ENCODE peak calls at places on chromosomes 5 and 9, in five cellular contexts. H, P, Y, N and D are unnamed samples. For H3K27me3, the result is how much of the 10 kb centered on the place peaks cover.

GRCh38 chr5:152505442-152506042 is 100.5 kb upstream of the NMUR2 start:
- DNase-seq in P (no peak), N (no peak), Y (peak), H (peak), D (peak)

GRCh38 chr5:11619339-11620028 is 284.8 kb downstream of the CTNND2 start:
- DNase-seq in Y (no peak), P (no peak), N (no peak), H (no peak), D (no peak)

GRCh38 chr5:150469718-150470470 is 20.4 kb upstream of the RPS14 start:
- DNase-seq in Y (peak), H (no peak), P (no peak), N (no peak), D (peak)

GRCh38 chr5:158431369-158432029 is 572.6 kb upstream of the CLINT1 start:
- DNase-seq in H (no peak), P (no peak), N (no peak), Y (peak), D (no peak)

GRCh38 chr9:117300686-117301085 is 114.2 kb downstream of the ASTN2 start:
- DNase-seq in Y (no peak), P (no peak), H (no peak), N (no peak), D (no peak)

GRCh38 chr9:16213781-16214515 is 656.5 kb downstream of the BNC2 start:
- DNase-seq in P (peak), Y (peak), N (no peak), H (peak), D (peak)

GRCh38 chr5:173789031-173789920 is 98.9 kb upstream of the CPEB4 start:
- DNase-seq in N (peak), Y (peak), H (peak), P (no peak), D (peak)

GRCh38 chr5:142171270-142171669 is 62.7 kb downstream of the NDFIP1 start:
- DNase-seq in H (no peak), Y (no peak), P (no peak), N (no peak), D (no peak)

GRCh38 chr9:114324492-114324891 is 1.6 kb downstream of the ORM1 start:
- DNase-seq in Y (no peak), P (no peak), N (no peak), H (no peak), D (no peak)

GRCh38 chr5:142866563-142867275 is 96.5 kb downstream of the ARHGAP26 start:
- DNase-seq in H (peak), Y (peak), N (no peak), P (no peak), D (no peak)

GRCh38 chr9:28120241-28121025 is 547.2 kb upstream of the C9orf72 start:
- DNase-seq in Y (no peak), P (no peak), H (no peak), N (no peak), D (no peak)

GRCh38 chr9:94135222-94135621 is 51.0 kb downstream of the PTPDC1 start:
- DNase-seq in Y (peak), H (no peak), N (no peak), P (no peak), D (no peak)

GRCh38 chr5:160129841-160130240 is 10.6 kb upstream of the PWWP2A start:
- DNase-seq in H (no peak), N (no peak), Y (no peak), P (no peak), D (peak)

GRCh38 chr9:33250458-33250995 is 10.6 kb downstream of the SPINK4 start:
- DNase-seq in N (no peak), Y (peak), H (no peak), P (no peak), D (peak)

GRCh38 chr5:35117960-35118359 is 70.2 kb upstream of the AGXT2 start:
- DNase-seq in H (no peak), N (no peak), Y (peak), P (no peak), D (peak)

GRCh38 chr9:125110464-125110863 is 32.9 kb downstream of the SCAI start:
- DNase-seq in P (no peak), N (no peak), H (no peak), Y (no peak), D (no peak)

GRCh38 chr5:134289509-134290113 is 63.7 kb upstream of the PPP2CA start:
- DNase-seq in H (peak), Y (peak), N (no peak), P (no peak), D (peak)

GRCh38 chr5:150126921-150127265 is 28.8 kb downstream of the PDGFRB start:
- DNase-seq in H (no peak), P (no peak), N (no peak), Y (no peak), D (no peak)

GRCh38 chr9:69671291-69671903 is 774 bp downstream of the APBA1 start:
- DNase-seq in H (peak), P (no peak), Y (no peak), N (no peak), D (no peak)

GRCh38 chr5:123035320-123035949 is 1.1 kb downstream of the PPIC start:
- DNase-seq in N (peak), P (peak), Y (peak), H (peak), D (peak)

GRCh38 chr5:39523821-39524220 is 99.0 kb upstream of the DAB2 start:
- DNase-seq in Y (no peak), N (no peak), H (no peak), P (no peak), D (peak)

GRCh38 chr5:173200356-173200755 is 34.6 kb downstream of the NKX2-5 start:
- DNase-seq in N (no peak), Y (no peak), P (no peak), H (no peak), D (no peak)

GRCh38 chr5:14035859-14036440 is 91.5 kb upstream of the DNAH5 start:
- DNase-seq in H (no peak), N (no peak), Y (peak), P (no peak), D (peak)

GRCh38 chr5:159826351-159827222 is 89.7 kb upstream of the ADRA1B start:
- DNase-seq in N (no peak), P (no peak), H (no peak), Y (peak), D (peak)

GRCh38 chr9:2725126-2725525 is 7.8 kb downstream of the KCNV2 start:
- DNase-seq in P (no peak), H (no peak), Y (no peak), N (no peak), D (no peak)

GRCh38 chr5:150544606-150545219 is 36.8 kb downstream of the NDST1 start:
- DNase-seq in P (peak), Y (peak), H (peak), N (peak), D (peak)

GRCh38 chr5:149277821-149278220 is 6.2 kb downstream of the AFAP1L1 start:
- DNase-seq in Y (peak), H (no peak), N (no peak), P (no peak), D (no peak)

GRCh38 chr5:127838661-127839060 is 135.5 kb downstream of the CCDC192 start:
- DNase-seq in H (no peak), P (no peak), Y (peak), N (no peak), D (peak)

GRCh38 chr5:91206734-91207133 is 176.4 kb downstream of the ARRDC3 start:
- DNase-seq in H (no peak), P (no peak), N (no peak), Y (peak), D (peak)

GRCh38 chr5:142012186-142012785 is 541 bp downstream of the GNPDA1 start:
- DNase-seq in Y (peak), P (peak), N (peak), H (peak), D (peak)

GRCh38 chr5:1936901-1937300 is 54.2 kb upstream of the IRX4 start:
- DNase-seq in N (no peak), P (no peak), Y (no peak), H (no peak), D (no peak)

GRCh38 chr5:1937590-1937989 is 54.9 kb upstream of the IRX4 start:
- DNase-seq in Y (no peak), P (no peak), H (no peak), N (no peak), D (no peak)

GRCh38 chr5:1939256-1939655 is 56.5 kb upstream of the IRX4 start:
- DNase-seq in N (no peak), P (no peak), H (no peak), Y (no peak), D (no peak)

GRCh38 chr5:1936413-1936812 is 53.7 kb upstream of the IRX4 start:
- DNase-seq in Y (no peak), N (no peak), P (no peak), H (no peak), D (no peak)

GRCh38 chr5:1938310-1939000 is 55.7 kb upstream of the IRX4 start:
- DNase-seq in H (no peak), Y (no peak), P (no peak), N (no peak), D (no peak)
- H3K27me3 ChIP-seq in H (under half), Y (under half), P (under half), N (under half), D (under half)

GRCh38 chr9:130467371-130467770 is 22.6 kb downstream of the ASS1 start:
- DNase-seq in H (no peak), P (no peak), N (no peak), Y (no peak), D (no peak)
- H3K27me3 ChIP-seq in H (under half), P (under half), N (under half), Y (under half), D (under half)

DNA sequence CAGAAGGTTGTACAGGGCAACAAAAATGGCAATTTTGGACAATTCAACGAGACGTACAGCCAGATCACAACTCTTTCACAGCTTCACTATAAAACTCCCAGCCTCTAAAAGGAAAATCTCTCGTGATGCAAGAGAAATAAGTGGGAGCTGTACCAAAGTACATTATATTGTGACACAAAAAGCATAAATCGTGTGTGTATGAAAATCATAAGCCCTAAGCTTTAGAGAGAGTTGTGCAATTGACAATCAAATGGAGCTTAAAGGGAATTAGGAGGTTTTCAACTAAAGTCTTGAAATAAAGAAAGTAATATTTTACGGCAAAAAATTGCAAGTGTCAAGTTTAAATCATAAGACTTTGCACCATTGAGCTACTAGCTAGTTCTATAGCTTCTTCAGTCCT is 194.8 kb upstream of the TBCA start:
- DNase-seq in N (no peak), P (no peak), H (no peak), Y (no peak), D (no peak)
- H3K27me3 ChIP-seq in N (half or more), P (half or more), H (under half), Y (half or more), D (under half)

DNA sequence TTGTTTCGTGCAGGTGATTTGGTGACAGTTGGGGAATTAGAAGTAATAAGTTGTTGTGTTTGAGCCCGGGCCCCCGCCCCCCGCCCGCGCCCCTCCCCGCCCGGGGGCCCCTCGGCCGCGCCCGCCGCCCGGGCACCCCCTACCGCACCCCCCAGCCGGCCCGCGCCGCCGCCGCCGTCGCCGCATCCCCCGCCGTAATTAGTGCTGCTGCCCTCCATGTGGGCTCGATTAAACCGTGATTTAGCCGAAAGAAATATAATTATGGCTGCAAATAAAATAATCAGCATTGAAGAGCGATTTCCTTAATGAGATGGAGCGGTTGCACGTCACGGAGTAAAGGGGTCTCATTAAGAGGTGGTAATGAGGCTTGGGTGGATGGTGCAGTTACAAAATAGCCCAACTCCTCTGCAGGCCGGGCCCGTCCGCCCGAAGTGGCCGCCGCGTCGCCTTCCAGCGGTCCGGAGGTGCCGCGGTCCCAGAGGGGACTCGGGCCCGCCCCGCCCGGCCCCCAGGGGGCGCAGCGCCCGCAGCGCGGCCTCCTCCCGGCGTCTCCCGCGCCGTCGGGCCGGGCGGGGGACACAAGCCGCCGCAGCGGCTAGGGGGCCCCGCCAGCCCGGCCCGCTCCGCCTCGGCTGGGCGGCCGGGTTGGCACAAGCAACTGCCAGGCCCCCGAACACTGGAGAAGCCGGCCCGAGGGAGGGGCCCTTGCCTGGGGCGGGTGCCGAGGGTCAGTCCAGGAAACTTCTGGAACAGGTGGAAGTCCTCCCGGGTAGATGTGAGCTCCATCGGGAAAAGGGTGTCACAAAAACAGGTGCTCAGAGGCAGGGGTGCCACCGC is 6.9 kb upstream of the OTP start:
- DNase-seq in H (peak), P (peak), N (peak), Y (no peak), D (peak)
- H3K27me3 ChIP-seq in H (half or more), P (half or more), N (half or more), Y (half or more), D (under half)

DNA sequence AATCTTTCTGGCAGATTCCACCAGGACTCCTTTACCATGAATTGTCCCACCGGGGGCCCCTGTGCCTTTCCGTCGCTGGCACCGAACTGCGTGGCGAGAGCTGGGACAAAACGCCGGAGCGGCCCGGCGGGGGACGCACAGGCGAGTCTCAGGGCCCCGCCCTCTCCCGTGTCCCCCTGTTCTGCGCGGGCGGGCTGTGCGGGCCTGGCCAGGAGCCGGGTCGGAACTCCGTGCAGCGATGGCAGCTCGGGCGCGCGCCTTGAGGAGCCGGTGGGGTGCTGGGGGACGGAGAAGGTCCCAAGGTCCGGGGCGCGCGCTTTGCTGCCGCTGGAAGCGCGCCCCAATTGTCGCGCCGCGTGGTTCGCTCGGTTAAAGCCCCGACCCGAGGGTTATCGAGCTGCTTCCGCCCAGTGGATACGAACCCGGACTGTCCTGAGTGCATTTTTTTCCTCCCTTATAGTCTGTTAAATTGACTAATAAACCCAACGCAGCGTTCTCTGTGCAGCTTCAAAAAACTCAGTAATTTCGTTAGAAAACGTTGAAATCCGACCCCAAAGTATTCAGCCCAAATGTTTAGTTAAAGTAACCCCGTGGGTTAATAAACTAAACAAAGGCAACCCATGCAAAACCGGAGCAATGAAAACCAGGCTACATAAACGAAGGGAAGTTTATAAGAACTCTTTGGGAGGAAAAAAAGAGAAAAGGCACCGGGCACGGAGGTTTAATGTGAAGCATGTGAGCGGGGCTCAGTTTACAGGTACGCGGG is 125.4 kb downstream of the TMEM174 start:
- DNase-seq in Y (no peak), H (no peak), N (no peak), P (no peak), D (no peak)
- H3K27me3 ChIP-seq in Y (half or more), H (half or more), N (half or more), P (half or more), D (under half)

GRCh38 chr5:58649716-58650115 is 66.8 kb downstream of the RAB3C start:
- DNase-seq in N (no peak), Y (no peak), H (no peak), P (no peak), D (no peak)
- H3K27me3 ChIP-seq in N (under half), Y (under half), H (under half), P (under half), D (under half)

GRCh38 chr9:129181246-129181645 is 3.2 kb upstream of the IER5L start:
- DNase-seq in Y (no peak), N (no peak), P (no peak), H (no peak), D (no peak)
- H3K27me3 ChIP-seq in Y (under half), N (under half), P (under half), H (under half), D (under half)

GRCh38 chr5:154486427-154486866 is 8.4 kb upstream of the HAND1 start:
- DNase-seq in P (no peak), Y (no peak), H (no peak), N (no peak), D (no peak)
- H3K27me3 ChIP-seq in P (half or more), Y (half or more), H (half or more), N (half or more), D (under half)

GRCh38 chr9:89236955-89237573 is 58.4 kb upstream of the SHC3 start:
- DNase-seq in N (no peak), H (no peak), P (no peak), Y (no peak), D (no peak)
- H3K27me3 ChIP-seq in N (under half), H (under half), P (under half), Y (under half), D (under half)